ENCODE peak calls at places on chromosomes 6 and 20, in six cellular contexts. A, M, U, L, R and C are unnamed samples.

GRCh38 chr6:157645201-157645795 is 177.7 kb upstream of the SNX9 start:
- DNase-seq in R (no peak), U (no peak), L (no peak), M (peak), A (no peak), C (no peak)

GRCh38 chr6:38153511-38153910 is 334.0 kb downstream of the ZFAND3 start:
- DNase-seq in U (no peak), R (no peak), A (no peak), M (no peak), L (no peak), C (peak)

GRCh38 chr20:10367425-10367920 is 66.5 kb downstream of the MKKS start:
- DNase-seq in L (no peak), A (no peak), M (no peak), U (no peak), R (no peak), C (no peak)

GRCh38 chr6:100892116-100892515 is 11.0 kb upstream of the ASCC3 start:
- DNase-seq in M (no peak), R (no peak), A (no peak), L (no peak), U (no peak), C (no peak)

GRCh38 chr6:41156001-41156400 is 1.9 kb upstream of the TREML1 start:
- DNase-seq in A (no peak), L (no peak), U (no peak), R (no peak), M (no peak), C (no peak)

GRCh38 chr20:9392892-9393857 is 121.2 kb upstream of the LAMP5 start:
- DNase-seq in M (peak), A (peak), L (peak), U (peak), R (peak), C (no peak)

GRCh38 chr6:1110935-1111334 is 201.0 kb upstream of the FOXQ1 start:
- DNase-seq in A (no peak), L (no peak), R (no peak), M (no peak), U (no peak), C (no peak)

GRCh38 chr20:43842126-43843020 is 72.3 kb upstream of the TOX2 start:
- DNase-seq in M (no peak), L (no peak), U (no peak), A (no peak), R (no peak), C (no peak)

GRCh38 chr6:147167009-147167408 is 37.2 kb upstream of the STXBP5 start:
- DNase-seq in L (no peak), U (peak), M (no peak), R (no peak), A (no peak), C (no peak)

GRCh38 chr20:48064929-48065328 is 279.6 kb upstream of the SULF2 start:
- DNase-seq in M (no peak), A (no peak), L (no peak), U (peak), R (no peak), C (no peak)
- TF ChIP-seq CTCF in M (no peak), A (no peak), L (no peak), U (no peak), R (no peak), C (no peak)

DNA sequence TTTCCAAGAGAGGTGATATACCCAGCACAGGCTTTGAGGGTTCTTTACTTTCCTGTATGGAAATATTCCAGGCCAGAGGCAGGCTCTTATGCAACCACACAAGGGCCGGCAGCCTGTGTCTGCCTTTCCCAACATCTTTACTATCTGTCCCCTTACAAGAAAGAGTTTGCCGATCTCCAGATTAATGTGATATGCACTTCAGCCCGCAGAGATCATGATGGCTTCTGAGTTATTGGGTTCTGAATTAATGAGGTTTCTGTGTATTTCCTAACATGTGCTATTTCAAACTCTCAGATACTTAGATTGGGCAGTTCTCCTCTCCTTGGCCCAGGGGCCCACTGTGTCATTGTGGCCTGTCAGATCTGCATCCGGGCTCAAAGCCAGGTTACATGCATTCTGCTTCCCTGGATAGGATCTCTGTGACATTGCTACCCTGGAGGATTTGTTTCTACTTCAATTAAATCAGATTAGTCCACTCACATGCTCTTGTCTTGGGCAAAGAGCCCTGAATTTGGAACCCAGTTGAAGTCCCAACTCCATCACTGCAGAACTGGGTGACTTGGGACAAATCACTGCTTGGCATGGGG is 56.5 kb downstream of the TGM2 start:
- DNase-seq in R (no peak), L (peak), A (no peak), U (peak), M (no peak), C (no peak)
- H3K27ac ChIP-seq in R (peak), L (peak), A (no peak), U (peak), M (peak), C (peak)

DNA sequence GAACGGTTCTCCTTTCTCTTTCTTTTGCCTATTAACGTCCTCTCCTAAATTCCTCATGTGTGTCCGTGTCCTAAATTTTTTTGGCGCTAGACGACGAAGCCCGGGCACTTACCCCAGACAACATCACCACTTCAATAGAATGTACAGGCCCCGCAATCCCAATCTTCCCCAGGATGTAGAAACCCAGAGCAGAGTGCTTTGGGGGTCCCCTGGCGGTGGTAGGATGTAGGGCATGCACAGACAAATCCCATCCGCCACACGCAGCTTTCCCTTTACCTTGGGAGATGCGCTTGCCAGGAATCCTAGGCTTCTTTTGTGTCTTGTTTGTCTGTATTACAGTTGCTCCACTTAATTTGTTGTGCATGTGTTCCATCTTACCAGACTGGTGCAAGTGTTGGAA is 417.3 kb upstream of the ARID1B start:
- DNase-seq in M (no peak), A (no peak), L (no peak), R (no peak), U (no peak), C (no peak)
- TF ChIP-seq CTCF in M (no peak), A (no peak), L (no peak), R (no peak), U (no peak), C (no peak)

GRCh38 chr6:44009425-44010321 is 117.6 kb downstream of the MRPL14 start:
- DNase-seq in R (no peak), U (no peak), M (peak), A (no peak), L (peak), C (peak)

GRCh38 chr6:44012078-44012493 is 115.2 kb downstream of the MRPL14 start:
- DNase-seq in M (peak), L (no peak), R (no peak), A (no peak), U (peak), C (no peak)

GRCh38 chr6:44010411-44011349 is 116.6 kb downstream of the MRPL14 start:
- DNase-seq in A (no peak), U (peak), M (peak), R (no peak), L (peak), C (peak)

GRCh38 chr6:44008821-44009370 is 118.4 kb downstream of the MRPL14 start:
- DNase-seq in U (no peak), M (peak), A (no peak), L (no peak), R (no peak), C (peak)

DNA sequence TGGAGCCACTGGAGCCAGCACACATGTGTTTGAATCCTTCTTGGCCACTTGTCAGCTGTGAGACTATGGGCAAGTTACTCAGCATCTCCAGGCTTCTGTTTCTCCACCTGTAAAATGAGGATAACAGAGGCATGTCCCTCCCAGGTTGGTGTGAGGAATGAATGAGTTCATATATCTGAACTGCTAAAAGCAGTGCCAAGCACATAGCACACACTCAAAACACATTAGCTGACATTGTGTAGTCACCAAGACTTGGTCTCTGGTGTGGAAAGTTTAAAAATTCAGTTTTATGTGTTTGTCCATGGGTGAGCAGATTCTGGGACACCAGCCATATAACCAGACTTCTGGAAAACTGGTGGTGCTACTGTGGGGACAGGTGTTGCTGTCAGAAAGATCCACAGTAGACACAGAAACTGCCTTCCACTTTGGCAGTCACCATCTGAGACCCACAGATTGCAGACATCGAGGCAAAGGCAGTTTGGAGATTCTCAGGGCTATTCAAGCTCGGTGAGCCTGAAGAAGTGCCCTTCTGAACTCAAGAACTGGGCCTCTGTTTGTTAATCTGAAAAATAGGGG is 115.8 kb downstream of the MRPL14 start:
- DNase-seq in R (no peak), M (no peak), A (no peak), L (no peak), U (no peak), C (peak)
- H3K27ac ChIP-seq in R (no peak), M (no peak), A (no peak), L (peak), U (peak), C (no peak)

DNA sequence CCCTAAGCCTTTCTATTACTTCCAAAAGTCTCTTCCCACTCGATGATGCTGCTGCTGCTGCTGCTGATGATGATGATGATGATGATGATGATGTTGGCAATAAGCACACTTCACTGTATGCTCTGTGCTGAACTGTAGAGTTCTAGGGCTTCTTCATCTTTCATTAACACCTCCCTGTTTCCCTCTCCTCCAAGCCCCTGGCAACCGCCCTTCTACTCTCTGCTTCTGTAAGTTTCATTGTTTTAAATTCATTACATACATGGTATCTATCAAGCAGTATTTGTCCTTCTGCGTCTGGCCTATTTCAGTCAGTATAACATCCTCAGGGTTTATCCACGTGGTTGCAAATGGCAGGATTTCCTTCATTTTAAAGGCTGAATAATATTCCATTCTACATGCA is 100.2 kb downstream of the THBS2 start:
- DNase-seq in U (no peak), L (no peak), R (no peak), A (no peak), M (no peak), C (no peak)
- TF ChIP-seq CTCF in U (no peak), L (no peak), R (no peak), A (no peak), M (no peak), C (no peak)

GRCh38 chr6:143742070-143742954 is 64.5 kb downstream of the PHACTR2 start:
- DNase-seq in M (no peak), U (no peak), R (no peak), L (no peak), A (no peak), C (no peak)
- H3K27ac ChIP-seq in M (peak), U (no peak), R (peak), L (peak), A (peak), C (peak)

GRCh38 chr6:82076855-82077254 is 170.7 kb downstream of the IBTK start:
- DNase-seq in M (no peak), U (no peak), L (no peak), A (no peak), R (no peak), C (no peak)
- TF ChIP-seq CTCF in M (no peak), U (no peak), L (no peak), A (no peak), R (no peak), C (no peak)

GRCh38 chr6:111523484-111524166 is 40.6 kb upstream of the REV3L start:
- DNase-seq in U (no peak), L (no peak), R (no peak), M (no peak), A (no peak), C (no peak)

GRCh38 chr6:111522393-111523020 is 39.5 kb upstream of the REV3L start:
- DNase-seq in A (no peak), M (no peak), U (no peak), L (no peak), R (no peak), C (no peak)

GRCh38 chr6:111524252-111524651 is 41.2 kb upstream of the REV3L start:
- DNase-seq in U (no peak), M (no peak), L (no peak), A (no peak), R (no peak), C (no peak)

GRCh38 chr6:111527367-111527766 is 44.3 kb upstream of the REV3L start:
- DNase-seq in L (no peak), A (no peak), M (no peak), U (no peak), R (no peak), C (no peak)

GRCh38 chr6:111524735-111525134 is 41.7 kb upstream of the REV3L start:
- DNase-seq in L (no peak), M (no peak), R (no peak), U (no peak), A (no peak), C (no peak)
- H3K27ac ChIP-seq in L (no peak), M (no peak), R (no peak), U (no peak), A (peak), C (no peak)

GRCh38 chr6:44590471-44590870 is 203.0 kb downstream of the CDC5L start:
- DNase-seq in R (no peak), U (no peak), M (no peak), A (no peak), L (no peak), C (no peak)

GRCh38 chr6:44594471-44594870 is 207.0 kb downstream of the CDC5L start:
- DNase-seq in A (no peak), U (no peak), L (no peak), M (no peak), R (no peak), C (peak)

GRCh38 chr6:44598679-44599078 is 211.2 kb downstream of the CDC5L start:
- DNase-seq in U (no peak), A (no peak), M (no peak), L (no peak), R (no peak), C (peak)

GRCh38 chr6:44593539-44593944 is 206.0 kb downstream of the CDC5L start:
- DNase-seq in U (peak), L (no peak), M (no peak), A (no peak), R (peak), C (no peak)
- TF ChIP-seq CTCF in U (peak), L (peak), M (peak), A (no peak), R (no peak), C (no peak)